ENCODE peak calls at places on chromosomes 13 and 19, in eight cellular contexts. One of them, this sample, is unnamed.
A peak's percentile ranks its signal among the peaks of the same experiment; 100 is the strongest.

GRCh38 chr19:53624776-53625540 is 6.8 kb upstream of the DPRX start:
- DNase-seq in H9: no peak
- DNase-seq in SJSA1: no peak
- DNase-seq in fibroblast of lung: no peak
- DNase-seq in stimulated activated CD8-positive, alpha-beta memory T cell treated with anti-CD3 and anti-CD28 coated beads, Interleukin-15, amount 100 ng/mL, for 4 hours: no peak
- DNase-seq in HuH-7: no peak
- DNase-seq in ecto neural progenitor cell: no peak
- DNase-seq in SW 1271: no peak
- DNase-seq in this sample: no peak

GRCh38 chr13:42875448-42876269 is 94.3 kb downstream of the FAM216B start:
- DNase-seq in H9: peak; percentile 70
- DNase-seq in SJSA1: peak; percentile 70
- DNase-seq in fibroblast of lung: no peak
- DNase-seq in stimulated activated CD8-positive, alpha-beta memory T cell treated with anti-CD3 and anti-CD28 coated beads, Interleukin-15, amount 100 ng/mL, for 4 hours: no peak
- DNase-seq in HuH-7: no peak
- DNase-seq in ecto neural progenitor cell: peak; percentile 52
- DNase-seq in SW 1271: no peak
- DNase-seq in this sample: no peak

GRCh38 chr19:6678690-6679109 is 8.7 kb upstream of the TNFSF14 start:
- DNase-seq in H9: no peak
- DNase-seq in SJSA1: no peak
- DNase-seq in fibroblast of lung: peak; percentile 43
- DNase-seq in stimulated activated CD8-positive, alpha-beta memory T cell treated with anti-CD3 and anti-CD28 coated beads, Interleukin-15, amount 100 ng/mL, for 4 hours: peak; percentile 75
- DNase-seq in HuH-7: no peak
- DNase-seq in ecto neural progenitor cell: no peak
- DNase-seq in SW 1271: no peak
- DNase-seq in this sample: no peak

GRCh38 chr19:32231691-32232090 is 113.7 kb upstream of the ZNF507 start:
- DNase-seq in H9: no peak
- DNase-seq in SJSA1: peak; percentile 30
- DNase-seq in fibroblast of lung: no peak
- DNase-seq in stimulated activated CD8-positive, alpha-beta memory T cell treated with anti-CD3 and anti-CD28 coated beads, Interleukin-15, amount 100 ng/mL, for 4 hours: no peak
- DNase-seq in HuH-7: no peak
- DNase-seq in ecto neural progenitor cell: no peak
- DNase-seq in SW 1271: no peak
- DNase-seq in this sample: no peak

GRCh38 chr19:4051175-4052101 is 15.3 kb downstream of the ZBTB7A start:
- DNase-seq in H9: no peak
- DNase-seq in SJSA1: peak; percentile 44
- DNase-seq in fibroblast of lung: peak; percentile 55
- DNase-seq in stimulated activated CD8-positive, alpha-beta memory T cell treated with anti-CD3 and anti-CD28 coated beads, Interleukin-15, amount 100 ng/mL, for 4 hours: no peak
- DNase-seq in HuH-7: no peak
- DNase-seq in ecto neural progenitor cell: no peak
- DNase-seq in SW 1271: no peak
- DNase-seq in this sample: peak; percentile 59

GRCh38 chr13:91632071-91632470 is 233.7 kb downstream of the GPC5 start:
- DNase-seq in H9: no peak
- DNase-seq in SJSA1: no peak
- DNase-seq in fibroblast of lung: peak; percentile 37
- DNase-seq in stimulated activated CD8-positive, alpha-beta memory T cell treated with anti-CD3 and anti-CD28 coated beads, Interleukin-15, amount 100 ng/mL, for 4 hours: no peak
- DNase-seq in HuH-7: no peak
- DNase-seq in ecto neural progenitor cell: no peak
- DNase-seq in SW 1271: peak; percentile 15
- DNase-seq in this sample: no peak

GRCh38 chr19:7236153-7236552 is 58.1 kb downstream of the INSR start:
- DNase-seq in H9: no peak
- DNase-seq in SJSA1: no peak
- DNase-seq in fibroblast of lung: no peak
- DNase-seq in stimulated activated CD8-positive, alpha-beta memory T cell treated with anti-CD3 and anti-CD28 coated beads, Interleukin-15, amount 100 ng/mL, for 4 hours: no peak
- DNase-seq in HuH-7: no peak
- DNase-seq in ecto neural progenitor cell: no peak
- DNase-seq in SW 1271: no peak
- DNase-seq in this sample: no peak

GRCh38 chr13:113305208-113305607 is 8.2 kb downstream of the LAMP1 start:
- DNase-seq in H9: no peak
- DNase-seq in SJSA1: no peak
- DNase-seq in fibroblast of lung: peak; percentile 79
- DNase-seq in stimulated activated CD8-positive, alpha-beta memory T cell treated with anti-CD3 and anti-CD28 coated beads, Interleukin-15, amount 100 ng/mL, for 4 hours: no peak
- DNase-seq in HuH-7: no peak
- DNase-seq in ecto neural progenitor cell: no peak
- DNase-seq in SW 1271: no peak
- DNase-seq in this sample: no peak

GRCh38 chr13:34939771-34940170 is 2.3 kb upstream of the NBEA start:
- DNase-seq in H9: no peak
- DNase-seq in SJSA1: no peak
- DNase-seq in fibroblast of lung: no peak
- DNase-seq in stimulated activated CD8-positive, alpha-beta memory T cell treated with anti-CD3 and anti-CD28 coated beads, Interleukin-15, amount 100 ng/mL, for 4 hours: no peak
- DNase-seq in HuH-7: no peak
- DNase-seq in ecto neural progenitor cell: no peak
- DNase-seq in SW 1271: no peak
- DNase-seq in this sample: no peak

GRCh38 chr19:6056282-6056741 is 54.0 kb downstream of the RFX2 start:
- DNase-seq in H9: no peak
- DNase-seq in SJSA1: peak; percentile 32
- DNase-seq in fibroblast of lung: no peak
- DNase-seq in stimulated activated CD8-positive, alpha-beta memory T cell treated with anti-CD3 and anti-CD28 coated beads, Interleukin-15, amount 100 ng/mL, for 4 hours: no peak
- DNase-seq in HuH-7: peak; percentile 13
- DNase-seq in ecto neural progenitor cell: peak; percentile 35
- DNase-seq in SW 1271: no peak
- DNase-seq in this sample: no peak

GRCh38 chr13:26914624-26915023 is 154.0 kb upstream of the GPR12 start:
- DNase-seq in H9: no peak
- DNase-seq in SJSA1: no peak
- DNase-seq in fibroblast of lung: peak; percentile 13
- DNase-seq in stimulated activated CD8-positive, alpha-beta memory T cell treated with anti-CD3 and anti-CD28 coated beads, Interleukin-15, amount 100 ng/mL, for 4 hours: no peak
- DNase-seq in HuH-7: no peak
- DNase-seq in ecto neural progenitor cell: no peak
- DNase-seq in SW 1271: no peak
- DNase-seq in this sample: no peak

GRCh38 chr13:43732726-43733125 is 54.0 kb downstream of the ENOX1 start:
- DNase-seq in H9: no peak
- DNase-seq in SJSA1: no peak
- DNase-seq in fibroblast of lung: no peak
- DNase-seq in stimulated activated CD8-positive, alpha-beta memory T cell treated with anti-CD3 and anti-CD28 coated beads, Interleukin-15, amount 100 ng/mL, for 4 hours: no peak
- DNase-seq in HuH-7: no peak
- DNase-seq in ecto neural progenitor cell: no peak
- DNase-seq in SW 1271: no peak
- DNase-seq in this sample: no peak

GRCh38 chr19:8220481-8220880 is 11.3 kb downstream of the CERS4 start:
- DNase-seq in H9: no peak
- DNase-seq in SJSA1: no peak
- DNase-seq in fibroblast of lung: no peak
- DNase-seq in stimulated activated CD8-positive, alpha-beta memory T cell treated with anti-CD3 and anti-CD28 coated beads, Interleukin-15, amount 100 ng/mL, for 4 hours: no peak
- DNase-seq in HuH-7: no peak
- DNase-seq in ecto neural progenitor cell: no peak
- DNase-seq in SW 1271: no peak
- DNase-seq in this sample: no peak

GRCh38 chr19:48123907-48124675 is 13.5 kb upstream of the PLA2G4C start:
- DNase-seq in H9: no peak
- DNase-seq in SJSA1: peak; percentile 86
- DNase-seq in fibroblast of lung: peak; percentile 91
- DNase-seq in stimulated activated CD8-positive, alpha-beta memory T cell treated with anti-CD3 and anti-CD28 coated beads, Interleukin-15, amount 100 ng/mL, for 4 hours: no peak
- DNase-seq in HuH-7: no peak
- DNase-seq in ecto neural progenitor cell: no peak
- DNase-seq in SW 1271: no peak
- DNase-seq in this sample: no peak

This sample was measured in T1000.